ENCODE peak calls at places on chromosomes 7 and 10, in ten cellular contexts. G, I, X, K, Z, P, N, L, C and O are unnamed samples.

GRCh38 chr10:50874723-50875122 is 10.7 kb downstream of the A1CF start:
- DNase-seq in K (no peak), N (no peak), X (no peak), P (no peak), Z (no peak), C (no peak), L (no peak), I (no peak), G (no peak), O (peak)

GRCh38 chr7:11858026-11858425 is 26.0 kb upstream of the THSD7A start:
- DNase-seq in Z (no peak), I (no peak), L (no peak), K (no peak), C (no peak), G (no peak), P (no peak), N (no peak), X (no peak), O (no peak)

GRCh38 chr7:1931248-1931950 is 261.3 kb downstream of the ELFN1 start:
- DNase-seq in L (peak), K (no peak), C (no peak), N (no peak), Z (peak), X (peak), G (no peak), I (no peak), P (no peak), O (no peak)

GRCh38 chr7:11587048-11587447 is 244.9 kb downstream of the THSD7A start:
- DNase-seq in N (no peak), I (no peak), P (no peak), X (no peak), C (no peak), K (no peak), Z (no peak), G (no peak), L (no peak), O (no peak)

GRCh38 chr10:98411768-98412167 is 3.2 kb downstream of the PYROXD2 start:
- DNase-seq in L (peak), N (no peak), K (no peak), Z (no peak), C (no peak), I (no peak), X (no peak), P (no peak), G (no peak), O (no peak)

GRCh38 chr7:43658718-43659548 is 70.4 kb downstream of the COA1 start:
- DNase-seq in I (no peak), X (no peak), P (no peak), K (no peak), L (peak), C (no peak), G (no peak), N (no peak), Z (peak), O (no peak)

GRCh38 chr10:91864099-91864498 is 45.2 kb downstream of the FGFBP3 start:
- DNase-seq in L (no peak), X (no peak), I (no peak), K (no peak), C (no peak), P (no peak), Z (no peak), N (no peak), G (no peak), O (no peak)

GRCh38 chr10:106395061-106395749 is 769.3 kb downstream of the SORCS1 start:
- DNase-seq in G (no peak), P (no peak), Z (no peak), N (no peak), L (no peak), X (no peak), K (no peak), C (no peak), I (no peak), O (no peak)

GRCh38 chr7:131745645-131746248 is 189.3 kb upstream of the PODXL start:
- DNase-seq in X (peak), I (peak), L (peak), K (no peak), G (no peak), N (peak), Z (peak), P (no peak), C (no peak), O (no peak)

GRCh38 chr7:151565541-151565940 is 45.8 kb upstream of the RHEB start:
- DNase-seq in N (no peak), X (no peak), L (peak), G (no peak), P (no peak), C (no peak), I (no peak), Z (peak), K (no peak), O (no peak)

GRCh38 chr10:17199351-17199804 is 2.1 kb downstream of the TRDMT1 start:
- DNase-seq in I (no peak), K (no peak), X (no peak), L (peak), N (no peak), Z (peak), C (no peak), G (no peak), P (no peak), O (no peak)

DNA sequence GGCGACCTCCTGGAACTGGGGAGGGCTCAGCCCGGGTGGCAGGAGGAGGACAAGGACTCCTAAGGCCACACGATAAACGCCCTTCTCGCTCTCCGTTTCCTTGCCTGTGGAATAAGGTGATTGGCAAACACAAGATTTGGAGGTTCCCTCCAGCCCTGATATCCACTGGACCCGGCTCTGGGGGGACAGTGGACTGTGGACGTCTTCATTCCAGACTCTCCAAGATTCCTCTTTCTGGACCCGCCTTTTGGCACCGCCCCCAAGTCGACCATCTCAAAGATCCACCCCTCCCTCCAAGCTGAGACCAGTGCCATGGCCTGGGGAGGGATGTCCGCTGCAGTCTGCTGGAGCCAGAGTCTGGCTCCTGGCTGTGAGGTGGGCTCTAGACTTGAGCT is 23.6 kb downstream of the ZNF783 start:
- DNase-seq in L (peak), K (no peak), N (no peak), I (peak), C (no peak), G (no peak), Z (peak), X (peak), P (no peak), O (no peak)
- H3K27ac ChIP-seq in L (no peak), K (no peak), N (peak), I (no peak), C (no peak), G (no peak), Z (peak), X (no peak), P (peak), O (no peak)

GRCh38 chr10:85642082-85642420 is 724.5 kb downstream of the GRID1 start:
- DNase-seq in X (no peak), L (no peak), P (no peak), I (no peak), N (no peak), Z (peak), K (no peak), C (no peak), G (no peak), O (no peak)
- H3K27ac ChIP-seq in X (no peak), L (no peak), P (no peak), I (peak), N (peak), Z (no peak), K (no peak), C (no peak), G (peak), O (peak)

GRCh38 chr10:4670737-4671136 is 155.3 kb upstream of the AKR1E2 start:
- DNase-seq in I (no peak), P (no peak), N (no peak), L (peak), G (no peak), Z (peak), K (no peak), X (no peak), C (no peak), O (peak)
- H3K27ac ChIP-seq in I (no peak), P (no peak), N (no peak), L (no peak), G (no peak), Z (no peak), K (no peak), X (no peak), C (no peak), O (peak)

DNA sequence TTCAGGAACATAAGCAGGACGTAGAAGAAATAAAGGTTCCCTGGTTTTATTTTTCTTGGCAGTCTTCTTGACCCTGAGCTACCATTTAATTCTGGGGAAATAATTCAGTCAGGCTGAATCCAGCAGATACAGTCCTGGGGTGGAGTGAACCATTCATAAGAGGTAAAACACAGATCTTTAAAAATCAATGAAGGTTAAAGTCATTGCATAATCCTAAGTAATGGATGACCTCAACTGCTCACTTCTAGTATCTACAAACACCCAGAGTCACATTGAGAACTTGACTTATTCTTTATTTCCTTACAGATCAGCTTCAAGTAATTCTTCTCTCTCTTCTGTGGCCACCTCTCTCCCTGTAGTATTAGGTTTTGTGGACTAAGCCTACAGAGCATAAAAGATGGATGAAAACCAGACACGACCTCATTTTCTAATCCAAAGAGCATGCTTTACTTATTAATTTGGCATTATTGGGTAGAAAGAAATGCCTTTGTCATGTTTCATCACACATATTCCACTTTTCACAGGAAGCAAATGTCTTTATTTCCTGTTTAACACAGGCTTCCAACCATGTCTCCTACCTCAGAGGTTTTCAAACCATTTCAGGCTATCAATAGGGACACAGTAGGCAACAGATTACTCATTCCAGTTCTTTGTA is 182.3 kb upstream of the IMMP2L start:
- DNase-seq in X (no peak), L (peak), P (no peak), N (no peak), G (no peak), Z (peak), C (no peak), I (no peak), K (no peak), O (no peak)
- H3K27ac ChIP-seq in X (no peak), L (no peak), P (no peak), N (no peak), G (no peak), Z (no peak), C (no peak), I (no peak), K (no peak), O (no peak)

DNA sequence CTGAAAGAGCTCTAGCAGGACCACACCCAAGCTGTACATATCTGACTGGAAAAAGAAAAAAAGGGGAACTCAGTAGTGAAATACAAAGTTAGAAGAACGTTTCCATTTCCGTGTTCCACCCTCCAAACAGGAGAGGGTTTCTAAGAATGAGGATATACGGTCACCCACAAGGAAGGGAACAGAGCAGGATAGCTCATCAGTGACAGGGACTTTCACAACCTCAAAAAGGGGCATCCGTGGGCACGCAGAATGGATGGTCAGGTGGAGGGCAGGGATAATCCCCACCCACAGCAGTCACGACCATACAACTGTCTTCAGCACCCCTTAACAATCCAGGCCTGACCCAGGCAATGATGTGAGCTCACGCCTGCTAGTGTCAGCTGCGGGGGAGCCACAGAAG is 4.3 kb upstream of the ANKRD61 start:
- DNase-seq in P (no peak), G (no peak), I (no peak), C (no peak), Z (no peak), N (no peak), K (no peak), L (no peak), X (no peak), O (no peak)
- H3K27ac ChIP-seq in P (no peak), G (peak), I (no peak), C (peak), Z (no peak), N (peak), K (peak), L (no peak), X (peak), O (peak)

GRCh38 chr7:114931656-114932011 is 9.7 kb downstream of the MDFIC start:
- DNase-seq in N (no peak), Z (no peak), L (no peak), X (no peak), K (no peak), I (no peak), G (no peak), P (no peak), C (no peak), O (no peak)
- H3K27ac ChIP-seq in N (no peak), Z (no peak), L (no peak), X (no peak), K (no peak), I (no peak), G (no peak), P (no peak), C (no peak), O (no peak)

DNA sequence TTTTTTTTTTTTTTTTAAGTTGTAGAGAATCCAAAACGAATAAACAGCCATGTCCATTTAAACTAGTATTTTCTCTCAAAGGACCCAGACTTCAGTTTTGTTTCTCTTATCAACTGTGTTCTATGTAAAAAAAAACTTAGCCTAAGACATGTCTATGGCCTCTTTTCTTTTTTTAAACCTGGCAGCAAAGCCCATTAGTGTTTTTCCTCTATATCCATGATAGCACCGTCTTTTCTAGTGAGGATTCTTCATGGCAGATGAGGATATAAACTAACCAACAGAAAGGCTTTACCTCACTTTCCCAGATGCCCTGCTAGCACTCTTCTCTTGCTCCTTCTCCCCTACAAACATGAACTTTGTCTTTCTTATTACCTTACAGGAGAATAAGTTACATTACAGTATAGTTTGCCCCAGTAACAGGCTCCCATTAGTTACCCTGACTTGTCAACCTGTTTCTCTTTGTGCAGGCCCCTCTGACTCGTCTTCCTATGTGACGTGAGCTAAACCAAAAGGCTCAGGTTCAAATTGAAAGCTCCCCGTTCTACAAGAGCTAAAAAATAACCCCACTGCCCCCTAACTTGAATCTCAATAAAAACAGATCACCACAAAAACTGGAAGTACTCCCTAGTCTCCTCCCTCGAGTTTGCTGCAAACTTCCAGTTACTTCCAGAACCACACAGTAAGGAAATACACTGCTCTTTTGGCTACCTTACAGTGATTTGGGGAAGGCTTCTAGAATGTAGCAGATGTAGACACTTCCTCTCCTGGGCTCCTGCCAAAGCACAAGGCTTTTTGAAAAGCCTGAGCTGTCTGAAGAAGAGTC is 20.1 kb downstream of the P4HA1 start:
- DNase-seq in I (peak), C (no peak), N (peak), Z (peak), P (peak), G (peak), K (no peak), L (peak), X (peak), O (no peak)
- H3K27ac ChIP-seq in I (peak), C (peak), N (peak), Z (peak), P (peak), G (peak), K (peak), L (peak), X (peak), O (no peak)